ENCODE peak calls at places on chromosomes 11 and 22, in five cellular contexts. J is activated naive CD8-positive, alpha-beta T cell treated with anti-CD3 and anti-CD28 coated beads, Interleukin-2, amount 10 ng/mL, durations not matched to agents 7 days and 5 days; T is GM12865; I is caudate nucleus; F is lung microvascular endothelial cell. Q is an unnamed sample.
A peak's percentile ranks its signal among the peaks of the same experiment; 100 is the strongest.

GRCh38 chr11:8604078-8604723 is 10.2 kb upstream of the STK33 start:
- DNase-seq in F (peak; percentile 95), T (peak; percentile 66), I (no peak), J (peak; percentile 57), Q (peak; percentile 67)

GRCh38 chr11:9219572-9219971 is 45.6 kb downstream of the DENND5A start:
- DNase-seq in I (no peak), J (no peak), F (no peak), T (no peak), Q (no peak)

GRCh38 chr22:22046370-22046769 is 63.8 kb upstream of the TOP3B start:
- DNase-seq in T (no peak), J (no peak), F (no peak), I (no peak), Q (no peak)

GRCh38 chr11:68374531-68374930 is 62.1 kb downstream of the LRP5 start:
- DNase-seq in F (no peak), J (no peak), T (no peak), I (no peak), Q (no peak)

GRCh38 chr11:31872074-31872440 is 60.9 kb upstream of the PAX6 start:
- DNase-seq in I (no peak), F (no peak), J (no peak), T (no peak), Q (no peak)

GRCh38 chr22:44172370-44173108 is 8.2 kb upstream of the PARVG start:
- DNase-seq in T (peak; percentile 67), I (peak; percentile 52), F (no peak), J (no peak), Q (peak; percentile 85)

GRCh38 chr11:110921742-110922200 is 209.5 kb upstream of the ARHGAP20 start:
- DNase-seq in T (no peak), J (no peak), I (no peak), F (no peak), Q (no peak)

GRCh38 chr11:47161134-47161854 is 15.4 kb downstream of the ARFGAP2 start:
- DNase-seq in F (peak; percentile 73), T (peak; percentile 79), J (peak; percentile 67), I (peak; percentile 61), Q (peak; percentile 88)

GRCh38 chr11:16096336-16096735 is 260.0 kb downstream of the SOX6 start:
- DNase-seq in F (no peak), T (no peak), I (no peak), J (no peak), Q (no peak)

GRCh38 chr11:118923721-118924587 is 1.8 kb downstream of the BCL9L start:
- DNase-seq in T (no peak), F (no peak), I (no peak), J (no peak), Q (no peak)

GRCh38 chr11:86519064-86519911 is 144.6 kb downstream of the CCDC81 start:
- DNase-seq in J (no peak), F (peak; percentile 78), I (no peak), T (no peak), Q (no peak)

GRCh38 chr11:72227316-72228228 is 3.0 kb downstream of the INPPL1 start:
- DNase-seq in T (no peak), J (no peak), F (no peak), I (peak; percentile 51), Q (no peak)

GRCh38 chr22:46064966-46065666 is 85.2 kb upstream of the PPARA start:
- DNase-seq in J (peak; percentile 4), F (peak; percentile 38), T (no peak), I (no peak), Q (no peak)

GRCh38 chr11:59754494-59754858 is 700 bp upstream of the STX3 start:
- DNase-seq in J (peak; percentile 49), I (peak; percentile 60), T (peak; percentile 22), F (peak; percentile 30), Q (peak; percentile 59)

GRCh38 chr11:86358720-86359119 is 16.0 kb upstream of the CCDC81 start:
- DNase-seq in J (no peak), T (no peak), F (no peak), I (no peak), Q (no peak)

GRCh38 chr11:114256898-114257286 is 39.3 kb upstream of the NNMT start:
- DNase-seq in T (no peak), J (no peak), F (no peak), I (no peak), Q (no peak)

GRCh38 chr11:71336176-71336995 is 84.0 kb upstream of the SHANK2 start:
- DNase-seq in F (no peak), T (no peak), J (no peak), I (no peak), Q (no peak)

GRCh38 chr11:107439586-107440201 is 17.9 kb downstream of the CWF19L2 start:
- DNase-seq in J (no peak), T (no peak), F (no peak), I (no peak), Q (no peak)

GRCh38 chr11:30879322-30880020 is 293.3 kb upstream of the MPPED2 start:
- DNase-seq in I (no peak), J (no peak), F (peak; percentile 49), T (no peak), Q (no peak)

GRCh38 chr22:19977296-19978243 is 36.0 kb upstream of the TXNRD2 start:
- DNase-seq in I (no peak), F (no peak), J (no peak), T (no peak), Q (no peak)

GRCh38 chr22:46012182-46012880 is 35.4 kb upstream of the WNT7B start:
- DNase-seq in I (no peak), J (peak; percentile 28), F (no peak), T (no peak), Q (no peak)

GRCh38 chr22:30044369-30044768 is 35.9 kb upstream of the HORMAD2 start:
- DNase-seq in J (no peak), I (no peak), T (no peak), F (peak; percentile 90), Q (no peak)

GRCh38 chr22:28582806-28583205 is 96.8 kb downstream of the TTC28 start:
- DNase-seq in F (no peak), T (no peak), J (no peak), I (peak; percentile 1), Q (no peak)

Q was measured in GM13976.